ENCODE peak calls at places on chromosomes 7 and 10, in five cellular contexts. P is posterior cingulate gyrus, D is GF-D8, M is endothelial cell, O is AG04450. J is an unnamed sample.

GRCh38 chr10:64191304-64191703 is 670.1 kb downstream of the REEP3 start:
- DNase-seq in P (no peak), O (no peak), M (no peak), D (no peak), J (no peak)

GRCh38 chr10:71891437-71891836 is 40.4 kb upstream of the PSAP start:
- DNase-seq in P (no peak), D (no peak), M (no peak), O (no peak), J (no peak)

GRCh38 chr7:90869335-90869734 is 273.2 kb downstream of the CDK14 start:
- DNase-seq in M (no peak), P (no peak), D (no peak), O (no peak), J (no peak)

GRCh38 chr7:38190010-38190409 is 12.0 kb downstream of the STARD3NL start:
- DNase-seq in P (no peak), O (no peak), D (no peak), M (no peak), J (no peak)

GRCh38 chr10:6958254-6958653 is 378.2 kb upstream of the PRKCQ start:
- DNase-seq in O (no peak), M (no peak), P (no peak), D (peak; percentile 11), J (no peak)

GRCh38 chr7:76257973-76258372 is 44.5 kb upstream of the HSPB1 start:
- DNase-seq in M (no peak), P (no peak), O (no peak), D (no peak), J (no peak)

GRCh38 chr7:157851501-157852067 is 514.8 kb downstream of the DNAJB6 start:
- DNase-seq in D (peak; percentile 94), O (no peak), P (no peak), M (no peak), J (peak; percentile 86)

GRCh38 chr10:116740971-116741370 is 1.4 kb downstream of the HSPA12A start:
- DNase-seq in D (no peak), P (peak; percentile 27), O (no peak), M (no peak), J (no peak)

GRCh38 chr7:136489808-136490207 is 378.6 kb upstream of the CHRM2 start:
- DNase-seq in M (no peak), D (no peak), O (no peak), P (no peak), J (no peak)

GRCh38 chr10:129553928-129554327 is 86.9 kb downstream of the MGMT start:
- DNase-seq in P (no peak), D (no peak), M (no peak), O (no peak), J (peak; percentile 51)

GRCh38 chr10:112213836-112214235 is 30.3 kb upstream of the GPAM start:
- DNase-seq in M (no peak), D (no peak), O (no peak), P (no peak), J (no peak)

GRCh38 chr10:78165617-78166016 is 132.0 kb downstream of the RPS24 start:
- DNase-seq in D (no peak), P (no peak), M (peak; percentile 29), O (no peak), J (no peak)

GRCh38 chr7:2233876-2234275 is 1.1 kb upstream of the MAD1L1 start:
- DNase-seq in O (no peak), M (no peak), D (no peak), P (no peak), J (no peak)

GRCh38 chr7:115097175-115097671 is 175.3 kb downstream of the MDFIC start:
- DNase-seq in M (no peak), O (peak; percentile 49), P (no peak), D (no peak), J (no peak)

GRCh38 chr10:127506094-127506493 is 43.0 kb upstream of the NPS start:
- DNase-seq in O (no peak), M (no peak), D (no peak), P (no peak), J (no peak)

GRCh38 chr10:5291501-5292195 is 73.1 kb upstream of the UCN3 start:
- DNase-seq in D (peak; percentile 93), P (no peak), M (no peak), O (peak; percentile 8), J (peak; percentile 79)

GRCh38 chr10:106789623-106790022 is 374.9 kb downstream of the SORCS1 start:
- DNase-seq in P (no peak), M (no peak), D (no peak), O (no peak), J (no peak)

GRCh38 chr10:28685717-28686116 is 8.4 kb downstream of the BAMBI start:
- DNase-seq in M (no peak), O (no peak), D (no peak), P (no peak), J (no peak)

GRCh38 chr7:98619450-98620321 is 2.6 kb downstream of the NPTX2 start:
- DNase-seq in M (no peak), O (no peak), P (no peak), D (no peak), J (no peak)

J was measured in left lung.